ENCODE peak calls at places on chromosomes 4 and X, in nine cellular contexts. One of them, this sample, is unnamed.

GRCh38 chr4:88630756-88631155 is 38.5 kb downstream of the HERC3 start:
- DNase-seq in prostate gland: no peak
- DNase-seq in GM12878: no peak
- DNase-seq in OCI-LY7: no peak
- DNase-seq in MM.1S: no peak
- DNase-seq in uterus: no peak
- DNase-seq in mammary epithelial cell: peak
- DNase-seq in A549: peak
- DNase-seq in breast epithelium: no peak
- DNase-seq in this sample: no peak

GRCh38 chr4:123651127-123651526 is 254.5 kb downstream of the SPRY1 start:
- DNase-seq in prostate gland: peak
- DNase-seq in GM12878: no peak
- DNase-seq in OCI-LY7: no peak
- DNase-seq in MM.1S: no peak
- DNase-seq in uterus: no peak
- DNase-seq in mammary epithelial cell: peak
- DNase-seq in A549: no peak
- DNase-seq in breast epithelium: peak
- DNase-seq in this sample: no peak

GRCh38 chrX:154411981-154412340 is 622 bp downstream of the TAFAZZIN start:
- DNase-seq in prostate gland: peak
- DNase-seq in GM12878: no peak
- DNase-seq in OCI-LY7: peak
- DNase-seq in MM.1S: peak
- DNase-seq in uterus: peak
- DNase-seq in mammary epithelial cell: peak
- DNase-seq in A549: peak
- DNase-seq in breast epithelium: peak
- DNase-seq in this sample: no peak

GRCh38 chrX:108590496-108590895 is 145.9 kb downstream of the IRS4 start:
- DNase-seq in prostate gland: no peak
- DNase-seq in GM12878: no peak
- DNase-seq in OCI-LY7: no peak
- DNase-seq in MM.1S: no peak
- DNase-seq in uterus: no peak
- DNase-seq in mammary epithelial cell: no peak
- DNase-seq in A549: no peak
- DNase-seq in breast epithelium: no peak
- DNase-seq in this sample: no peak

GRCh38 chr4:96677499-96677898 is 837.6 kb downstream of the PDHA2 start:
- DNase-seq in prostate gland: no peak
- DNase-seq in GM12878: no peak
- DNase-seq in OCI-LY7: no peak
- DNase-seq in MM.1S: no peak
- DNase-seq in uterus: no peak
- DNase-seq in mammary epithelial cell: no peak
- DNase-seq in A549: no peak
- DNase-seq in breast epithelium: no peak
- DNase-seq in this sample: no peak

GRCh38 chr4:85570388-85570787 is 95.4 kb downstream of the ARHGAP24 start:
- DNase-seq in prostate gland: no peak
- DNase-seq in GM12878: no peak
- DNase-seq in OCI-LY7: no peak
- DNase-seq in MM.1S: no peak
- DNase-seq in uterus: no peak
- DNase-seq in mammary epithelial cell: no peak
- DNase-seq in A549: no peak
- DNase-seq in breast epithelium: no peak
- DNase-seq in this sample: no peak

GRCh38 chr4:154984616-154985015 is 203.5 kb downstream of the RBM46 start:
- DNase-seq in prostate gland: no peak
- DNase-seq in GM12878: no peak
- DNase-seq in OCI-LY7: no peak
- DNase-seq in MM.1S: no peak
- DNase-seq in uterus: no peak
- DNase-seq in mammary epithelial cell: no peak
- DNase-seq in A549: no peak
- DNase-seq in breast epithelium: no peak
- DNase-seq in this sample: no peak

GRCh38 chr4:99848576-99848975 is 31.9 kb downstream of the DAPP1 start:
- DNase-seq in prostate gland: no peak
- DNase-seq in GM12878: peak
- DNase-seq in OCI-LY7: no peak
- DNase-seq in MM.1S: peak
- DNase-seq in uterus: no peak
- DNase-seq in mammary epithelial cell: no peak
- DNase-seq in A549: no peak
- DNase-seq in breast epithelium: no peak
- DNase-seq in this sample: no peak

GRCh38 chr4:48694824-48695223 is 85.3 kb downstream of the FRYL start:
- DNase-seq in prostate gland: no peak
- DNase-seq in GM12878: no peak
- DNase-seq in OCI-LY7: no peak
- DNase-seq in MM.1S: no peak
- DNase-seq in uterus: no peak
- DNase-seq in mammary epithelial cell: no peak
- DNase-seq in A549: no peak
- DNase-seq in breast epithelium: no peak
- DNase-seq in this sample: no peak

GRCh38 chr4:48693856-48694574 is 86.1 kb downstream of the FRYL start:
- DNase-seq in prostate gland: no peak
- DNase-seq in GM12878: no peak
- DNase-seq in OCI-LY7: no peak
- DNase-seq in MM.1S: no peak
- DNase-seq in uterus: no peak
- DNase-seq in mammary epithelial cell: no peak
- DNase-seq in A549: no peak
- DNase-seq in breast epithelium: no peak
- DNase-seq in this sample: no peak

GRCh38 chr4:48692897-48693296 is 87.2 kb downstream of the FRYL start:
- DNase-seq in prostate gland: no peak
- DNase-seq in GM12878: no peak
- DNase-seq in OCI-LY7: no peak
- DNase-seq in MM.1S: no peak
- DNase-seq in uterus: no peak
- DNase-seq in mammary epithelial cell: no peak
- DNase-seq in A549: no peak
- DNase-seq in breast epithelium: no peak
- DNase-seq in this sample: no peak

GRCh38 chr4:48699470-48699869 is 80.6 kb downstream of the FRYL start:
- DNase-seq in prostate gland: no peak
- DNase-seq in GM12878: no peak
- DNase-seq in OCI-LY7: no peak
- DNase-seq in MM.1S: no peak
- DNase-seq in uterus: no peak
- DNase-seq in mammary epithelial cell: peak
- DNase-seq in A549: no peak
- DNase-seq in breast epithelium: no peak
- DNase-seq in this sample: no peak

DNA sequence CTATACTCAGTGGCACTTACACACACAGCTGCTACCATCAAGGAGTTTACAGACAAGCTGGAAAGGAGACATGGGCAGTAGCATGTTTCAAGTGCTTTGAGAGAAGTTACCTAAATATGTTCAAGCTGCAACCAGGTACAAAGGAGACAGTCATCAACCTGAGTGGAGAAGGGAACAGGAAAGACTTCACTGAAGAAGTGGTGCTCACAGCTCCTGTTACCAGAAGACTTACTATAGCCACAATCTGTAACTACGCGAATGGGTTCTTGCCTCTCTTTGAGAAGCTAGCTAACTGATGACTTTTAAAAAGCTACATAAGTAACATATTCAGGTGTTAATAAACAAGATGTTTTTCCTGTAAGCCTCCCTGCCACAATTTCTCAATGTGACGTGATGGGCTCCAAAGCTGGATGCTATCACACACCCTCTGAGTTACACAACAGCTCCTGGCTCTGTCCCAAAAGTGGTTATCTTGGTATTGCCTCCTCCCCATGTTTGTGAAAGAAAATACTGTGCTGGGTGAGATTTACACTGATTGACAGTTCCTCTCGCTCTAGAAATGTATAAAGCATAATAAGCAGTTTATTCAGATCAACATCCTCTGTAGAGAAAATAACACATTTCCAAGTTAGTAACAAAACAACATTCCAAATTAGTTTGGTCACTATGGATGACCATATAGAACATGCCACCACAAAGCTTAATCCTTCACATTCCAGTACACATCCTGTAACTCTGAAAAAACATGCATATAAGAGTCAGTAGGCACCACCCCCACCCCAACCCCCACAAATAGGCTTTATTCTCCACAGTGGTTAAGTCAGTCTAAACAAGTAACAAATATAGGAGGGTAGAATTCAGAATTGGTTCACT is 81.8 kb downstream of the FRYL start:
- DNase-seq in prostate gland: no peak
- DNase-seq in GM12878: no peak
- DNase-seq in OCI-LY7: no peak
- DNase-seq in MM.1S: no peak
- DNase-seq in uterus: peak
- DNase-seq in mammary epithelial cell: peak
- DNase-seq in A549: peak
- DNase-seq in breast epithelium: no peak
- DNase-seq in this sample: no peak
- H3K27ac ChIP-seq in prostate gland: no peak
- H3K27ac ChIP-seq in GM12878: no peak
- H3K27ac ChIP-seq in OCI-LY7: no peak
- H3K27ac ChIP-seq in MM.1S: no peak
- H3K27ac ChIP-seq in uterus: no peak
- H3K27ac ChIP-seq in mammary epithelial cell: peak
- H3K27ac ChIP-seq in A549: peak
- H3K27ac ChIP-seq in breast epithelium: no peak
- H3K27ac ChIP-seq in this sample: peak

GRCh38 chr4:150577786-150578185 is 4.2 kb upstream of the MAB21L2 start:
- DNase-seq in prostate gland: no peak
- DNase-seq in GM12878: no peak
- DNase-seq in OCI-LY7: no peak
- DNase-seq in MM.1S: no peak
- DNase-seq in uterus: no peak
- DNase-seq in mammary epithelial cell: no peak
- DNase-seq in A549: no peak
- DNase-seq in breast epithelium: no peak
- DNase-seq in this sample: no peak
- H3K27ac ChIP-seq in prostate gland: no peak
- H3K27ac ChIP-seq in GM12878: no peak
- H3K27ac ChIP-seq in OCI-LY7: no peak
- H3K27ac ChIP-seq in MM.1S: no peak
- H3K27ac ChIP-seq in uterus: no peak
- H3K27ac ChIP-seq in mammary epithelial cell: no peak
- H3K27ac ChIP-seq in A549: no peak
- H3K27ac ChIP-seq in breast epithelium: no peak
- H3K27ac ChIP-seq in this sample: no peak

DNA sequence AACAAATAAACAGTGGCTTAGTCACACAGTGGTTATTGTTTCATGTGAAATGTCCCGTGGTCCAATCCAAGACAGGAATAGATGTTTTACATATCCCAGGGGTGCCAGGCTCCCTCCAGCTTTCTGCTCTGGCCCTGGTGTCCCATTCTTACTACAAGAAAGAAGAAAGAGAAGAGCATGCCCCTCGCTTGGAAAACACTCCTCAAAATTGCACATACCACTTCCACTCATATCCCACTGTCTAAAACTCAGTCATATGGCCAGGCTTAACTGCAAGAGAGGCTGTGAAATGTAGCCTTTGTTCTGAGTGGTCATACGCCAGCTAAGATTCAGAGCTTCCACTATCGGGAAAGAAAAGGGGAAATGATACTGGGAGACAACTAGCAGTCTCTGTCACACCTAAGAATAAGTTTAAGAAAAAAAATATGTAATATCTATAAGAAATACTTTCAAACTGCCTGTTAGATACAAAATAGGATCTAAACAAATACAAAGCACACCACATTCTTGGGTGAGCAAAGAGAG is 306.8 kb upstream of the FAM241A start:
- DNase-seq in prostate gland: no peak
- DNase-seq in GM12878: no peak
- DNase-seq in OCI-LY7: no peak
- DNase-seq in MM.1S: no peak
- DNase-seq in uterus: no peak
- DNase-seq in mammary epithelial cell: no peak
- DNase-seq in A549: no peak
- DNase-seq in breast epithelium: no peak
- DNase-seq in this sample: no peak
- H3K27ac ChIP-seq in prostate gland: no peak
- H3K27ac ChIP-seq in GM12878: no peak
- H3K27ac ChIP-seq in OCI-LY7: no peak
- H3K27ac ChIP-seq in MM.1S: no peak
- H3K27ac ChIP-seq in uterus: no peak
- H3K27ac ChIP-seq in mammary epithelial cell: no peak
- H3K27ac ChIP-seq in A549: no peak
- H3K27ac ChIP-seq in breast epithelium: no peak
- H3K27ac ChIP-seq in this sample: peak

GRCh38 chrX:121259170-121259569 is 211.8 kb downstream of the GLUD2 start:
- DNase-seq in prostate gland: no peak
- DNase-seq in GM12878: no peak
- DNase-seq in OCI-LY7: no peak
- DNase-seq in MM.1S: no peak
- DNase-seq in uterus: no peak
- DNase-seq in mammary epithelial cell: no peak
- DNase-seq in A549: no peak
- DNase-seq in breast epithelium: no peak
- DNase-seq in this sample: no peak

GRCh38 chrX:121256653-121257052 is 209.2 kb downstream of the GLUD2 start:
- DNase-seq in prostate gland: no peak
- DNase-seq in GM12878: no peak
- DNase-seq in OCI-LY7: no peak
- DNase-seq in MM.1S: no peak
- DNase-seq in uterus: no peak
- DNase-seq in mammary epithelial cell: no peak
- DNase-seq in A549: no peak
- DNase-seq in breast epithelium: no peak
- DNase-seq in this sample: no peak

GRCh38 chrX:121260568-121261240 is 213.3 kb downstream of the GLUD2 start:
- DNase-seq in prostate gland: no peak
- DNase-seq in GM12878: no peak
- DNase-seq in OCI-LY7: no peak
- DNase-seq in MM.1S: no peak
- DNase-seq in uterus: no peak
- DNase-seq in mammary epithelial cell: no peak
- DNase-seq in A549: no peak
- DNase-seq in breast epithelium: no peak
- DNase-seq in this sample: no peak

GRCh38 chrX:121254336-121254735 is 206.9 kb downstream of the GLUD2 start:
- DNase-seq in prostate gland: no peak
- DNase-seq in GM12878: no peak
- DNase-seq in OCI-LY7: no peak
- DNase-seq in MM.1S: no peak
- DNase-seq in uterus: no peak
- DNase-seq in mammary epithelial cell: no peak
- DNase-seq in A549: no peak
- DNase-seq in breast epithelium: no peak
- DNase-seq in this sample: no peak

DNA sequence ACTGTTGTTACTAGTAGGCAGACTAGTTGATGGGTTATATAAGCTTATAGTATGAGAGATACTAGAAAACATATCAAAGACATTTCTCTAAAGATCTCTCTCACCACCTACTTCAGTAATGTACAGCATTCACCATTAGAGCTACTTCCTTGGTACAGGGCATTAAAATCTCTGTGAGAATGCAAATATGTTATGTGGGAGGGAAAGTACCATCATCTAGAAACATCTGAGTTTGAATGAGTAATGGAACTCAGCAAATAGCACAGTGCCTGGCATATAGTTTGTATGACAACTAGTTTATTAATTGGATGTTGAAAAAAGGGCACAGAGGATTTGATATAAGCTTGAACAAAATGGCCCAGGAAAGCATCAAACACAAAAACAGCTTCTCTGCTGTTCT is 211.1 kb downstream of the GLUD2 start:
- DNase-seq in prostate gland: no peak
- DNase-seq in GM12878: no peak
- DNase-seq in OCI-LY7: no peak
- DNase-seq in MM.1S: no peak
- DNase-seq in uterus: no peak
- DNase-seq in mammary epithelial cell: no peak
- DNase-seq in A549: no peak
- DNase-seq in breast epithelium: no peak
- DNase-seq in this sample: no peak
- H3K27ac ChIP-seq in prostate gland: no peak
- H3K27ac ChIP-seq in GM12878: no peak
- H3K27ac ChIP-seq in OCI-LY7: no peak
- H3K27ac ChIP-seq in MM.1S: no peak
- H3K27ac ChIP-seq in uterus: no peak
- H3K27ac ChIP-seq in mammary epithelial cell: no peak
- H3K27ac ChIP-seq in A549: no peak
- H3K27ac ChIP-seq in breast epithelium: no peak
- H3K27ac ChIP-seq in this sample: no peak